ENCODE peak calls at places on chromosomes 11 and 22, in five cellular contexts. X is RWPE2; E is WTC11; V is activated CD4-positive, alpha-beta T cell treated with anti-CD3 and anti-CD28 coated beads for 4 hours; J is heart left ventricle. N is an unnamed sample.

GRCh38 chr11:128400382-128401203 is 186.8 kb downstream of the ETS1 start:
- DNase-seq in X (no peak), V (no peak), J (no peak), E (no peak), N (peak)

GRCh38 chr11:11931461-11932055 is 76.9 kb downstream of the DKK3 start:
- DNase-seq in V (peak), X (no peak), E (no peak), J (peak), N (peak)

GRCh38 chr11:115321602-115322289 is 182.5 kb downstream of the CADM1 start:
- DNase-seq in J (no peak), V (no peak), X (no peak), E (no peak), N (peak)

GRCh38 chr11:68302256-68303054 is 9.9 kb upstream of the LRP5 start:
- DNase-seq in E (no peak), V (no peak), J (no peak), X (no peak), N (peak)

GRCh38 chr22:20885557-20886323 is 26.9 kb downstream of the SNAP29 start:
- DNase-seq in E (peak), X (peak), V (peak), J (peak), N (peak)

GRCh38 chr11:1779806-1780699 is 16.3 kb upstream of the CTSD start:
- DNase-seq in J (no peak), X (no peak), E (no peak), V (no peak), N (no peak)

GRCh38 chr22:46737976-46738641 is at the start of gene CERK:
- DNase-seq in V (peak), X (no peak), J (peak), E (peak), N (peak)

GRCh38 chr11:11476499-11476898 is 123.4 kb upstream of the CSNK2A3 start:
- DNase-seq in X (no peak), E (no peak), J (no peak), V (no peak), N (no peak)

GRCh38 chr11:62546244-62546936 is at the start of gene AHNAK:
- DNase-seq in E (peak), J (peak), X (peak), V (peak), N (peak)

GRCh38 chr11:115480611-115481010 is 23.6 kb downstream of the CADM1 start:
- DNase-seq in V (no peak), E (no peak), X (no peak), J (no peak), N (no peak)

GRCh38 chr11:62450543-62451242 is 31.9 kb downstream of the SCGB1A1 start:
- DNase-seq in V (no peak), E (no peak), J (no peak), X (no peak), N (no peak)

GRCh38 chr11:118791015-118791960 is at the start of gene DDX6:
- DNase-seq in X (peak), V (peak), E (peak), J (peak), N (peak)

GRCh38 chr11:128687321-128687720 is 6.6 kb upstream of the FLI1 start:
- DNase-seq in X (no peak), V (no peak), J (peak), E (peak), N (peak)

GRCh38 chr11:46718155-46719019 is 626 bp upstream of the F2 start:
- DNase-seq in E (no peak), X (no peak), J (no peak), V (no peak), N (peak)

GRCh38 chr22:45602824-45603301 is 68.8 kb upstream of the ATXN10 start:
- DNase-seq in E (peak), X (no peak), V (no peak), J (no peak), N (peak)

GRCh38 chr22:32661296-32661695 is 140.2 kb upstream of the TIMP3 start:
- DNase-seq in V (no peak), X (no peak), E (no peak), J (peak), N (peak)

GRCh38 chr11:134527382-134528243 is 115.6 kb upstream of the B3GAT1 start:
- DNase-seq in X (peak), J (no peak), E (no peak), V (no peak), N (no peak)

GRCh38 chr11:2703487-2704141 is 3.8 kb upstream of the KCNQ1OT1 start:
- DNase-seq in X (no peak), J (no peak), V (no peak), E (no peak), N (peak)

GRCh38 chr22:32080904-32081303 is 37.8 kb downstream of the SLC5A1 start:
- DNase-seq in X (no peak), E (peak), J (no peak), V (peak), N (peak)

GRCh38 chr11:92512204-92512569 is 287.6 kb downstream of the FAT3 start:
- DNase-seq in J (no peak), V (no peak), X (no peak), E (no peak), N (no peak)

GRCh38 chr11:98137437-98137836 is 883.3 kb upstream of the CNTN5 start:
- DNase-seq in E (no peak), V (no peak), J (no peak), X (no peak), N (no peak)

GRCh38 chr11:6855971-6856542 is 6.8 kb upstream of the OR10A2 start:
- DNase-seq in E (no peak), X (no peak), J (no peak), V (no peak), N (peak)

GRCh38 chr11:93591247-93591898 is 48.2 kb upstream of the SMCO4 start:
- DNase-seq in X (no peak), J (no peak), V (no peak), E (no peak), N (peak)

GRCh38 chr22:45212992-45213751 is 27.5 kb downstream of the KIAA0930 start:
- DNase-seq in J (peak), V (no peak), E (no peak), X (peak), N (peak)

GRCh38 chr22:28799125-28799833 is 1.1 kb downstream of the XBP1 start:
- DNase-seq in X (no peak), J (peak), E (no peak), V (peak), N (peak)

N was measured in fibroblast of villous mesenchyme.